ENCODE peak calls at places on chromosomes 6 and 20, in four cellular contexts. I is K562, K is HepG2, T is GM12878. Q is an unnamed sample.

GRCh38 chr6:73580247-73581149 is 59.7 kb upstream of the EEF1A1 start:
- DNase-seq in K (peak), T (peak), I (peak), Q (peak)

GRCh38 chr6:130670142-130670541 is 157.1 kb upstream of the SMLR1 start:
- DNase-seq in K (peak), T (no peak), I (no peak), Q (peak)

GRCh38 chr20:58515240-58516212 is at the start of gene APCDD1L:
- DNase-seq in K (no peak), T (no peak), I (peak), Q (no peak)

GRCh38 chr6:29216528-29216927 is 45.8 kb downstream of the OR2J2 start:
- DNase-seq in I (no peak), T (no peak), K (peak), Q (no peak)

GRCh38 chr6:9540534-9541126 is 874.2 kb downstream of the TFAP2A start:
- DNase-seq in T (no peak), I (peak), K (peak), Q (peak)

GRCh38 chr6:38349795-38350194 is 289.9 kb downstream of the BTBD9 start:
- DNase-seq in T (no peak), K (no peak), I (no peak), Q (no peak)

GRCh38 chr20:24584538-24585356 is 115.3 kb downstream of the SYNDIG1 start:
- DNase-seq in I (no peak), K (no peak), T (no peak), Q (no peak)

GRCh38 chr6:11601776-11602605 is 64.4 kb downstream of the TMEM170B start:
- DNase-seq in K (no peak), T (no peak), I (no peak), Q (no peak)

GRCh38 chr20:17992847-17993508 is 24.2 kb downstream of the MGME1 start:
- DNase-seq in I (no peak), K (no peak), T (no peak), Q (no peak)

GRCh38 chr6:144062757-144063156 is 32.6 kb downstream of the SF3B5 start:
- DNase-seq in K (no peak), I (no peak), T (no peak), Q (no peak)

GRCh38 chr6:13794184-13794583 is 20.2 kb downstream of the MCUR1 start:
- DNase-seq in K (no peak), T (peak), I (peak), Q (no peak)

GRCh38 chr6:501891-502601 is 110.5 kb downstream of the IRF4 start:
- DNase-seq in I (no peak), K (no peak), T (no peak), Q (no peak)

GRCh38 chr6:502761-503160 is 111.2 kb downstream of the IRF4 start:
- DNase-seq in I (no peak), T (no peak), K (no peak), Q (no peak)

GRCh38 chr6:499617-500016 is 108.1 kb downstream of the IRF4 start:
- DNase-seq in K (no peak), T (no peak), I (no peak), Q (no peak)

GRCh38 chr6:496649-497048 is 105.1 kb downstream of the IRF4 start:
- DNase-seq in T (no peak), K (no peak), I (no peak), Q (no peak)

GRCh38 chr6:498795-499231 is 107.3 kb downstream of the IRF4 start:
- DNase-seq in T (peak), I (no peak), K (no peak), Q (no peak)
- TF ChIP-seq FOXK2 in T (no peak), I (no peak), K (no peak), Q (no peak)

GRCh38 chr6:35218021-35218420 is 4.3 kb downstream of the SCUBE3 start:
- DNase-seq in T (no peak), I (no peak), K (no peak), Q (no peak)
- TF ChIP-seq BHLHE40 in T (no peak), I (no peak), K (no peak), Q (no peak)

DNA sequence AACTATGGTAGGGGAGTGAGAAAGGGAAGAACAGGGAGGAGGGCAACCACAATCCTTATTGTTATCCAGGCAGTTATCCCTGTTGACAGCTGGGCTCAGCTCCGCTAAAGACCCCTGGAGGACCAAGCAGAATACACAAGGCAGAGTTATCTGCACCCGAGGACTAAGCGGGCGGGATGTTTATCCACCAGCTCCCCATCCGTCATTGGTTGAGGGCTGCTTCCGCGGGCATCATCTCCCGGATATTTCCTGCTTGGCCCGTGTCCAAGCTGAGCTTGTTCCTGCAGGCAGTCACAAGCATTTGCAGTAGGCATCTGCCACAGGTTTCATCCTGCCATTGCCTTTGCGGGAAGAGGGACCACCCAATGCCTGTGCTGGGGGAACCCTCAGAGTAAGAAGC is 102.1 kb downstream of the DLGAP4 start:
- DNase-seq in T (no peak), K (peak), I (peak), Q (no peak)
- TF ChIP-seq TARDBP in T (no peak), K (no peak), I (no peak), Q (no peak)

DNA sequence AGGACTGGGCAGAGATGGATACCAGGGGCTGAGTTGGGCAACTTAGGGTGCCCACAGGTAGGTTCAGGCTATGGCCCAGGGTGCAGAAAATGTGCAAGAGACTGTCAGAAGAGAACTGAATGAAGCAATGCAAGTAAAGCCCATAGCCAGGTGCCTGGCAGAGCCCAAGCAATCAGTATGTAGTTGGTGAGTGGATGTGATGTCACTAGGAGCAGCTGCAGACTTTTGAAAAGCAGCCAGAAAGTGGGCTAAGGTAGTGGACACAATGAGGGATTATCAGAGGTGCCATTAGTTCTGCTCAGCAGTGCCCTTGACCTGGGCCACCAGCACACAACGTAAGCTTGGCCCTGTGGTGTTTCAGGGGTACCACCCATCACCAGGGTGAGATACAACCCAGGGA is 135.3 kb downstream of the SOBP start:
- DNase-seq in K (no peak), I (no peak), T (no peak), Q (no peak)
- TF ChIP-seq FOXK2 in K (no peak), I (no peak), T (no peak), Q (no peak)

GRCh38 chr6:80541886-80542285 is 435.4 kb downstream of the BCKDHB start:
- DNase-seq in K (no peak), I (no peak), T (no peak), Q (no peak)

GRCh38 chr6:80543151-80543550 is 436.7 kb downstream of the BCKDHB start:
- DNase-seq in I (no peak), K (no peak), T (no peak), Q (no peak)

GRCh38 chr6:80545323-80545722 is 438.9 kb downstream of the BCKDHB start:
- DNase-seq in I (no peak), K (no peak), T (no peak), Q (no peak)

GRCh38 chr6:80544500-80545055 is 438.1 kb downstream of the BCKDHB start:
- DNase-seq in K (no peak), T (no peak), I (no peak), Q (no peak)

GRCh38 chr6:80543598-80544181 is 437.2 kb downstream of the BCKDHB start:
- DNase-seq in K (no peak), I (no peak), T (no peak), Q (no peak)
- TF ChIP-seq BHLHE40 in K (no peak), I (no peak), T (no peak), Q (no peak)

GRCh38 chr6:100663219-100663863 is 198.6 kb upstream of the SIM1 start:
- DNase-seq in K (peak), I (no peak), T (no peak), Q (no peak)
- TF ChIP-seq TARDBP in K (no peak), I (no peak), T (no peak), Q (no peak)

GRCh38 chr20:63624486-63624885 is 2.4 kb downstream of the GMEB2 start:
- DNase-seq in K (peak), I (peak), T (no peak), Q (peak)

GRCh38 chr20:63627700-63628245 is 872 bp upstream of the GMEB2 start:
- DNase-seq in I (no peak), K (no peak), T (no peak), Q (no peak)

GRCh38 chr20:63627129-63627699 is 313 bp upstream of the GMEB2 start:
- DNase-seq in I (peak), K (peak), T (peak), Q (peak)

GRCh38 chr20:63626424-63627128 is at the start of gene GMEB2:
- DNase-seq in K (peak), I (peak), T (no peak), Q (peak)

GRCh38 chr20:63625771-63626423 is 1.0 kb downstream of the GMEB2 start:
- DNase-seq in T (no peak), I (peak), K (peak), Q (no peak)
- TF ChIP-seq FOXK2 in T (no peak), I (no peak), K (no peak), Q (no peak)

DNA sequence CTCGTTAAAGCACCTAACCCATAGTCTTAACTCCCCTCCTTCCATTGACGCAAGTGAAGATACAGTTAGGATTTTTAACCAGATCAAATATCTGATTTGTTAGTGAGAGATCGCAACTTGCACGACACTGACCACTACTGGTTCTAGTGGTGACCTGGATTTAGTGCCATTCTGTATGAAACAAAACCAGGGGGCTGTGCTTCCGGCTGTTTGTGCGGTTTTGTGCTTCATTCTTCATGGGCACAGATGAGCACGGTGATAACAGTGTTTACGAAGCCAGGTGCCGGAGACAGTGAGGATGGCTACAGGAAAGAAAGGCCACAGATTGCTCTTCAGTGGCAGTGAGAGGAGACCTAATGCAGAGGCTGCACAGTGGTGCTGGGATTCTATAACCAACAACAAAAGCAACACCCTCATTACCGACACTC is 75.5 kb downstream of the NOL4L start:
- DNase-seq in I (no peak), T (no peak), K (peak), Q (no peak)
- TF ChIP-seq BHLHE40 in I (no peak), T (no peak), K (no peak), Q (no peak)

GRCh38 chr20:37649017-37649416 is 44.8 kb upstream of the CTNNBL1 start:
- DNase-seq in K (no peak), I (no peak), T (no peak), Q (no peak)
- TF ChIP-seq TARDBP in K (no peak), I (no peak), T (no peak), Q (no peak)